ENCODE peak calls at places on chromosome 22, in four cellular contexts. M is IMR-90, F is H9, E is H1. U is an unnamed sample.

GRCh38 chr22:30947163-30947820 is 21.3 kb downstream of the MORC2 start:
- DNase-seq in M (no peak), E (no peak), F (no peak), U (peak; percentile 33)

GRCh38 chr22:41574847-41575381 is 14.1 kb downstream of the CSDC2 start:
- DNase-seq in F (no peak), E (no peak), M (peak; percentile 19), U (no peak)

GRCh38 chr22:33975841-33976240 is 55.6 kb upstream of the LARGE1 start:
- DNase-seq in M (no peak), E (no peak), F (no peak), U (peak; percentile 65)

GRCh38 chr22:28925916-28926315 is 42.5 kb downstream of the ZNRF3 start:
- DNase-seq in M (no peak), E (no peak), F (peak; percentile 52), U (peak; percentile 62)

GRCh38 chr22:38177926-38178604 is 3.6 kb downstream of the PLA2G6 start:
- DNase-seq in M (peak; percentile 89), E (no peak), F (no peak), U (peak; percentile 90)

GRCh38 chr22:29157759-29158535 is 47.7 kb upstream of the EMID1 start:
- DNase-seq in E (no peak), M (no peak), F (no peak), U (peak; percentile 65)

GRCh38 chr22:46318576-46318975 is 16.9 kb upstream of the TRMU start:
- DNase-seq in F (no peak), E (no peak), M (no peak), U (no peak)

GRCh38 chr22:22616636-22617035 is 27.8 kb upstream of the GGTLC2 start:
- DNase-seq in F (no peak), E (no peak), M (no peak), U (no peak)

DNA sequence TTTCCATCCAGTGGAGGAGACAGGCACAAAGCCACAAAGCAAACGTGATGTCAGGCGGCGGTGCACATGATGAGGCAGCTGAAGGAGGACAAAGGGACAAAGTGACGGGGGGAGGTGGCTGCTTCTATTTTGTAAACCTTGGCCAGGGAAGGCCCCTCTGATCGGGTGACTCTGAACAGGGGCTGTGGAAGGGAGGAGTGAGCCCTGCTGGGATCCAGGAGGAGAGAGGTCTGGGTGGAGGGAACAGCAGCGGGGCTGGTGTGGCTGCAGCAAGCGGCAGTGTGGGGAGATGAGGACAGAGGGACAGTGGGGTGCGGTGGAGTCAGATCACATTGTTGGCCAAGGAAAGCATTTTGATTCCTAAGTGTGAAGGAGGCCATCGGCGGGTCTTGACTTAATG is 36.7 kb downstream of the SHISAL1 start:
- DNase-seq in M (no peak), E (no peak), F (no peak), U (no peak)
- H3K18ac ChIP-seq in M (no peak overlapping the region), E (no peak overlapping the region), F (no peak overlapping the region), U (no peak overlapping the region)

GRCh38 chr22:40428796-40429195 is 58.4 kb downstream of the SGSM3 start:
- DNase-seq in F (no peak), M (no peak), E (no peak), U (no peak)
- H3K56ac ChIP-seq in F (no peak overlapping the region), M (no peak overlapping the region), E (no peak overlapping the region), U (no peak overlapping the region)

GRCh38 chr22:20271114-20271994 is 3.2 kb upstream of the RTN4R start:
- DNase-seq in M (no peak), E (no peak), F (no peak), U (no peak)

GRCh38 chr22:20267441-20268288 is 453 bp downstream of the RTN4R start:
- DNase-seq in E (peak; percentile 59), M (no peak), F (no peak), U (peak; percentile 20)

GRCh38 chr22:20264614-20265452 is 3.3 kb downstream of the RTN4R start:
- DNase-seq in F (no peak), E (no peak), M (no peak), U (no peak)

GRCh38 chr22:20268289-20268349 is at the start of gene RTN4R:
- DNase-seq in M (no peak), F (no peak), E (no peak), U (no peak)

DNA sequence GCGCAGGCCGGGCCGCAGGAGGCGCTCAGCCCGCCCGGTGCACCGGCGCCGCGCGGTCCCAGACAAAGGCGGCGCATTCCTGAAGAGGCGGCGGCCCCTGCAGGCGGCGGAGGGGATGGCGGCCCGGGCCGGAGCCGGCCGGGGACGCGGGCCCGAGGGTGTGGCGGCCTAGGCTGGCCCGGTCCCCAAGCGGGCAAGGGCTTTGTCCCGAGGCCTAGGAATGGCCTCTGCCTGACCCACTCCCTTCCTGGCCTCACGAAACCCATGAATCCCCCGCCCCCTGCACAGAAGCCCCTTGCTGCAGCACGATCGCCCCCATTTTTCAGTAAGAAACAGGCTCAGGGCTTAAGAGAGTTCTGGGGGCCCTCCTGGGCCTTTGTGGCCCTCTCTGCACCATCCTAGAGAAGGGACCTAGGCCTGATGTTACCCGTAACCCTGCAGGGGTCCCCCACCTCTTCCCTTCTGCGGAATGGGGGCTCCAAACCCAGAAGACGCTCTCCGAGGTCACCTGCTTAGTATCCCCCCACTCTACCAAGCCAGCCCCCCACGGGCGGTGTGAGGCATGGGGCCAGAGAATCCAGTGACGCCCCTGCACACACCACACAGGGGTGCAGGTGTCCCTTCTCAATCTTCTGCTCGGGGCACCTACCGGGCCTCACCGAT is 363 bp upstream of the RTN4R start:
- DNase-seq in E (peak; percentile 86), M (peak; percentile 19), F (peak; percentile 60), U (peak; percentile 59)
- H3K18ac ChIP-seq in E (no peak overlapping the region), M (no peak overlapping the region), F (peak overlapping the region; percentile 82), U (peak overlapping the region; percentile 65)

DNA sequence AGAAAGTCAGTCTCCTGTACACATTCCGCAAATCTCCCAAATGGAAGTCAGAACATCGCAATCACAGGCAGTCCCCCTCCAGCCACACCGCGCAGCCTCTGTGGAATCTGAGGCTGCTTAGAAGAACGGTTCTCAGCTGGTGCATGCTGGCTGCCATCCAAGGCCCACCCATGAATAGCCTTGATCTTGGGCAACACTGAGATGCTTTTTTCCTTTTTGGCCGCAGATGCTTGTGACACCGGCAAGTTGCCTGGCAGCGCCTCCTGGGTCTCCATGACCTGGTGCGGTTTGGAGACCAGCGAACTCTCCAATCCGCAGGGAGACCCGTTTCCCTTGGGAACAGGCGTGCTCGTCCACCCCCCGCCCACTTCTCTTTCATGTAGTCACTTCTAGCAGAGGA is 26.3 kb upstream of the PHF21B start:
- DNase-seq in F (no peak), E (no peak), M (peak; percentile 16), U (no peak)
- H3K56ac ChIP-seq in F (no peak overlapping the region), E (no peak overlapping the region), M (no peak overlapping the region), U (no peak overlapping the region)

U was measured in mesendoderm.